ENCODE peak calls at places on chromosomes 12 and 14, in seven cellular contexts. J is left lung, L is fibroblast of lung, E is transverse colon, A is sigmoid colon, S is prostate gland, M is PC-3. H is an unnamed sample.

GRCh38 chr14:25463475-25463874 is 413.5 kb upstream of the STXBP6 start:
- DNase-seq in J (no peak), L (no peak), S (no peak), E (no peak), A (no peak), M (no peak), H (no peak)

GRCh38 chr12:66388512-66388911 is 86.2 kb downstream of the HELB start:
- DNase-seq in S (no peak), A (no peak), M (no peak), J (no peak), E (no peak), L (no peak), H (no peak)

GRCh38 chr14:21066882-21067502 is 3.1 kb upstream of the ARHGEF40 start:
- DNase-seq in M (peak; percentile 43), E (no peak), A (no peak), L (no peak), J (no peak), S (no peak), H (no peak)

GRCh38 chr12:122087431-122088180 is 9.1 kb downstream of the MLXIP start:
- DNase-seq in M (no peak), S (no peak), J (no peak), E (no peak), A (peak; percentile 59), L (no peak), H (no peak)

GRCh38 chr12:19847294-19848059 is 408.2 kb downstream of the AEBP2 start:
- DNase-seq in M (no peak), E (no peak), S (no peak), J (no peak), A (no peak), L (peak; percentile 93), H (peak; percentile 24)

GRCh38 chr12:32596031-32596430 is 83.1 kb upstream of the DNM1L start:
- DNase-seq in A (no peak), M (no peak), L (no peak), E (no peak), S (no peak), J (no peak), H (no peak)

GRCh38 chr12:52151859-52152783 is 39.7 kb downstream of the KRT80 start:
- DNase-seq in M (peak; percentile 82), J (peak; percentile 94), E (peak; percentile 77), S (peak; percentile 88), A (peak; percentile 84), L (peak; percentile 47), H (peak; percentile 77)

GRCh38 chr14:30118992-30119640 is 191.5 kb upstream of the PRKD1 start:
- DNase-seq in S (no peak), L (no peak), E (no peak), A (no peak), M (no peak), J (no peak), H (no peak)

GRCh38 chr12:6963016-6963731 is 7.3 kb downstream of the PHB2 start:
- DNase-seq in L (no peak), J (peak; percentile 91), E (peak; percentile 95), A (peak; percentile 65), M (no peak), S (peak; percentile 92), H (peak; percentile 17)

GRCh38 chr14:35687335-35687939 is 121.7 kb downstream of the RALGAPA1 start:
- DNase-seq in M (peak; percentile 80), J (no peak), E (peak; percentile 15), A (no peak), S (peak; percentile 40), L (peak; percentile 37), H (no peak)

GRCh38 chr14:61569308-61569707 is 126.0 kb upstream of the HIF1A start:
- DNase-seq in S (no peak), A (no peak), L (no peak), M (no peak), J (no peak), E (no peak), H (no peak)

GRCh38 chr12:49342914-49343731 is 3.6 kb upstream of the DNAJC22 start:
- DNase-seq in M (no peak), S (no peak), J (no peak), E (no peak), L (no peak), A (peak; percentile 65), H (no peak)

GRCh38 chr14:104353221-104353920 is 215.0 kb downstream of the KIF26A start:
- DNase-seq in J (no peak), S (no peak), L (no peak), A (peak; percentile 55), M (no peak), E (peak; percentile 5), H (no peak)

GRCh38 chr14:99262977-99263448 is 9.0 kb downstream of the BCL11B start:
- DNase-seq in J (no peak), E (no peak), A (no peak), S (no peak), M (no peak), L (no peak), H (no peak)
- H3K4me1 ChIP-seq in J (peaks cover 4% of the 10 kb centered on the region), E (peaks cover 4% of the 10 kb centered on the region), A (no peaks in the 10 kb centered on the region), S (no peaks in the 10 kb centered on the region), M (no peaks in the 10 kb centered on the region), L (no peaks in the 10 kb centered on the region), H (peaks cover 3% of the 10 kb centered on the region)

GRCh38 chr12:3090238-3091029 is 13.3 kb downstream of the TSPAN9 start:
- DNase-seq in E (no peak), M (no peak), S (no peak), A (no peak), J (no peak), L (no peak), H (no peak)

GRCh38 chr12:3089588-3089987 is 12.4 kb downstream of the TSPAN9 start:
- DNase-seq in M (no peak), J (no peak), A (no peak), E (no peak), S (no peak), L (no peak), H (no peak)

GRCh38 chr12:3092770-3093169 is 15.6 kb downstream of the TSPAN9 start:
- DNase-seq in L (no peak), S (no peak), J (no peak), A (no peak), E (no peak), M (no peak), H (no peak)

GRCh38 chr12:3091030-3091304 is 13.8 kb downstream of the TSPAN9 start:
- DNase-seq in J (no peak), M (no peak), S (no peak), E (no peak), L (no peak), A (no peak), H (no peak)

GRCh38 chr12:3091650-3092207 is 14.6 kb downstream of the TSPAN9 start:
- DNase-seq in J (no peak), E (no peak), S (no peak), A (no peak), L (no peak), M (no peak), H (no peak)
- TF ChIP-seq CTCF in J (no peak), E (no peak), S (no peak), A (no peak), L (no peak), M (no peak), H (no peak)

GRCh38 chr12:96263449-96263902 is 69.3 kb downstream of the ELK3 start:
- DNase-seq in J (no peak), E (no peak), L (no peak), S (peak; percentile 34), A (no peak), M (no peak), H (no peak)
- H3K27ac ChIP-seq in J (peak overlapping the region; percentile 10), E (peak overlapping the region; percentile 10), L (no peak overlapping the region), S (peak overlapping the region; percentile 12), A (peak overlapping the region; percentile 49), M (no peak overlapping the region), H (peak overlapping the region; percentile 25)

GRCh38 chr12:119667577-119668314 is at the start of gene PRKAB1:
- DNase-seq in L (peak; percentile 97), E (peak; percentile 98), J (peak; percentile 99), A (peak; percentile 98), M (peak; percentile 99), S (peak; percentile 97), H (peak; percentile 95)
- H3K4me1 ChIP-seq in L (no peaks in the 10 kb centered on the region), E (peaks cover 48% of the 10 kb centered on the region), J (peaks cover 58% of the 10 kb centered on the region), A (peaks cover 19% of the 10 kb centered on the region), M (peaks cover 22% of the 10 kb centered on the region), S (no peaks in the 10 kb centered on the region), H (peaks cover 66% of the 10 kb centered on the region)

GRCh38 chr14:69084023-69084422 is 68.9 kb downstream of the DCAF5 start:
- DNase-seq in J (no peak), E (no peak), A (no peak), S (no peak), M (no peak), L (peak; percentile 53), H (no peak)

GRCh38 chr14:69088523-69089445 is 64.1 kb downstream of the DCAF5 start:
- DNase-seq in J (no peak), M (no peak), A (no peak), L (peak; percentile 84), S (no peak), E (no peak), H (no peak)

GRCh38 chr14:69083181-69083580 is 69.7 kb downstream of the DCAF5 start:
- DNase-seq in L (no peak), S (no peak), M (no peak), E (no peak), J (no peak), A (no peak), H (no peak)

GRCh38 chr14:69087061-69087461 is 65.9 kb downstream of the DCAF5 start:
- DNase-seq in S (peak; percentile 61), A (no peak), J (no peak), L (peak; percentile 74), E (no peak), M (no peak), H (no peak)

DNA sequence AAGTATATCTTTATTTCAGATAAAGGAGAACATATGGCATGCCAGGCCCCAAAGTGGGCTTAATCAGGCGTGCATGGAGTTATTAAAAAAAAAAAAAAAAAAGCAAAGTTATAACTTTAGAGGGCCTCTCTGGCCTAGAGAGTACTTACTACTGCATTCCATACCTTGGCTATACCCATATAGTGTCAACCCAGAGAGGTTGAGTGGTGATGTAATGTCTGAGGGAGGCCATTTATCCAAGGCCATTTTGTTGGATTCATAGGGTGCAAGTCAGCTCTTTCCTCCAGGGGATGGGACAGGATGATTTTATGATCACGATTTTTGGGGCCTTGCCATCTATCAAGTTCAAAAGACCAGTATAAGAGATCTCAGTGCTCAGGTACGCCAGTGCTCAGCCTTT is 66.4 kb downstream of the DCAF5 start:
- DNase-seq in A (no peak), L (no peak), S (peak; percentile 28), E (no peak), M (no peak), J (no peak), H (no peak)
- TF ChIP-seq CTCF in A (no peak), L (no peak), S (no peak), E (no peak), M (no peak), J (no peak), H (no peak)